ENCODE peak calls at places on chromosomes 11 and 22, in eight cellular contexts. One of them, this sample, is unnamed.

GRCh38 chr11:89922195-89922660 is at the start of gene TRIM49D1:
- DNase-seq in dorsolateral prefrontal cortex: no peak
- DNase-seq in spleen: no peak
- DNase-seq in gastrocnemius medialis: no peak
- DNase-seq in esophagus squamous epithelium: no peak
- DNase-seq in mammary epithelial cell: no peak
- DNase-seq in heart left ventricle: no peak
- DNase-seq in upper lobe of left lung: no peak
- DNase-seq in this sample: no peak

GRCh38 chr11:134312807-134313206 is 19.0 kb upstream of the GLB1L2 start:
- DNase-seq in esophagus squamous epithelium: no peak
- DNase-seq in upper lobe of left lung: no peak
- DNase-seq in gastrocnemius medialis: no peak
- DNase-seq in dorsolateral prefrontal cortex: no peak
- DNase-seq in heart left ventricle: no peak
- DNase-seq in mammary epithelial cell: no peak
- DNase-seq in spleen: no peak
- DNase-seq in this sample: no peak

GRCh38 chr11:92854952-92855351 is 114.5 kb upstream of the MTNR1B start:
- DNase-seq in heart left ventricle: no peak
- DNase-seq in gastrocnemius medialis: no peak
- DNase-seq in spleen: no peak
- DNase-seq in dorsolateral prefrontal cortex: no peak
- DNase-seq in esophagus squamous epithelium: no peak
- DNase-seq in upper lobe of left lung: no peak
- DNase-seq in mammary epithelial cell: no peak
- DNase-seq in this sample: no peak

GRCh38 chr22:31569126-31569525 is 72.8 kb downstream of the SFI1 start:
- DNase-seq in esophagus squamous epithelium: no peak
- DNase-seq in upper lobe of left lung: no peak
- DNase-seq in gastrocnemius medialis: no peak
- DNase-seq in spleen: no peak
- DNase-seq in heart left ventricle: no peak
- DNase-seq in dorsolateral prefrontal cortex: no peak
- DNase-seq in mammary epithelial cell: no peak
- DNase-seq in this sample: no peak

GRCh38 chr11:66003291-66003690 is 988 bp downstream of the BANF1 start:
- DNase-seq in esophagus squamous epithelium: no peak
- DNase-seq in heart left ventricle: no peak
- DNase-seq in spleen: no peak
- DNase-seq in mammary epithelial cell: no peak
- DNase-seq in upper lobe of left lung: no peak
- DNase-seq in gastrocnemius medialis: no peak
- DNase-seq in dorsolateral prefrontal cortex: no peak
- DNase-seq in this sample: no peak

GRCh38 chr11:40716344-40717178 is 742.9 kb downstream of the LRRC4C start:
- DNase-seq in spleen: no peak
- DNase-seq in mammary epithelial cell: no peak
- DNase-seq in esophagus squamous epithelium: no peak
- DNase-seq in upper lobe of left lung: no peak
- DNase-seq in heart left ventricle: no peak
- DNase-seq in gastrocnemius medialis: no peak
- DNase-seq in dorsolateral prefrontal cortex: no peak
- DNase-seq in this sample: no peak

GRCh38 chr22:44797181-44797720 is 44.9 kb downstream of the ARHGAP8 start:
- DNase-seq in heart left ventricle: no peak
- DNase-seq in dorsolateral prefrontal cortex: no peak
- DNase-seq in spleen: no peak
- DNase-seq in mammary epithelial cell: no peak
- DNase-seq in upper lobe of left lung: no peak
- DNase-seq in gastrocnemius medialis: no peak
- DNase-seq in esophagus squamous epithelium: no peak
- DNase-seq in this sample: no peak

GRCh38 chr11:111530091-111530490 is 10.4 kb upstream of the LAYN start:
- DNase-seq in spleen: no peak
- DNase-seq in gastrocnemius medialis: no peak
- DNase-seq in heart left ventricle: no peak
- DNase-seq in dorsolateral prefrontal cortex: no peak
- DNase-seq in upper lobe of left lung: no peak
- DNase-seq in mammary epithelial cell: peak
- DNase-seq in esophagus squamous epithelium: no peak
- DNase-seq in this sample: no peak

GRCh38 chr11:78292109-78292803 is 103.5 kb downstream of the USP35 start:
- DNase-seq in dorsolateral prefrontal cortex: no peak
- DNase-seq in gastrocnemius medialis: no peak
- DNase-seq in spleen: no peak
- DNase-seq in heart left ventricle: no peak
- DNase-seq in mammary epithelial cell: no peak
- DNase-seq in esophagus squamous epithelium: no peak
- DNase-seq in upper lobe of left lung: no peak
- DNase-seq in this sample: no peak

GRCh38 chr11:20070459-20070858 is 89.8 kb downstream of the DBX1 start:
- DNase-seq in heart left ventricle: no peak
- DNase-seq in mammary epithelial cell: no peak
- DNase-seq in gastrocnemius medialis: no peak
- DNase-seq in dorsolateral prefrontal cortex: no peak
- DNase-seq in spleen: no peak
- DNase-seq in esophagus squamous epithelium: no peak
- DNase-seq in upper lobe of left lung: no peak
- DNase-seq in this sample: no peak

GRCh38 chr11:75562048-75562835 is at the start of gene SERPINH1:
- DNase-seq in mammary epithelial cell: peak
- DNase-seq in esophagus squamous epithelium: no peak
- DNase-seq in gastrocnemius medialis: peak
- DNase-seq in upper lobe of left lung: peak
- DNase-seq in heart left ventricle: peak
- DNase-seq in dorsolateral prefrontal cortex: peak
- DNase-seq in spleen: peak
- DNase-seq in this sample: peak

GRCh38 chr22:19737846-19738663 is 14.7 kb downstream of the GP1BB start:
- DNase-seq in dorsolateral prefrontal cortex: no peak
- DNase-seq in heart left ventricle: no peak
- DNase-seq in mammary epithelial cell: no peak
- DNase-seq in esophagus squamous epithelium: no peak
- DNase-seq in upper lobe of left lung: peak
- DNase-seq in gastrocnemius medialis: no peak
- DNase-seq in spleen: no peak
- DNase-seq in this sample: no peak

GRCh38 chr22:40491990-40492631 is 121.7 kb downstream of the SGSM3 start:
- DNase-seq in upper lobe of left lung: no peak
- DNase-seq in esophagus squamous epithelium: no peak
- DNase-seq in heart left ventricle: no peak
- DNase-seq in gastrocnemius medialis: peak
- DNase-seq in dorsolateral prefrontal cortex: no peak
- DNase-seq in spleen: no peak
- DNase-seq in mammary epithelial cell: no peak
- DNase-seq in this sample: no peak
- H3K27ac ChIP-seq in upper lobe of left lung: peak
- H3K27ac ChIP-seq in esophagus squamous epithelium: peak
- H3K27ac ChIP-seq in heart left ventricle: peak
- H3K27ac ChIP-seq in gastrocnemius medialis: peak
- H3K27ac ChIP-seq in dorsolateral prefrontal cortex: peak
- H3K27ac ChIP-seq in spleen: peak
- H3K27ac ChIP-seq in mammary epithelial cell: no peak
- H3K27ac ChIP-seq in this sample: peak

GRCh38 chr11:1128333-1129142 is 29.2 kb upstream of the MUC5AC start:
- DNase-seq in dorsolateral prefrontal cortex: no peak
- DNase-seq in upper lobe of left lung: peak
- DNase-seq in mammary epithelial cell: no peak
- DNase-seq in gastrocnemius medialis: no peak
- DNase-seq in spleen: peak
- DNase-seq in heart left ventricle: peak
- DNase-seq in esophagus squamous epithelium: no peak
- DNase-seq in this sample: no peak
- TF ChIP-seq CTCF in dorsolateral prefrontal cortex: no peak
- TF ChIP-seq CTCF in upper lobe of left lung: no peak
- TF ChIP-seq CTCF in mammary epithelial cell: no peak
- TF ChIP-seq CTCF in gastrocnemius medialis: no peak
- TF ChIP-seq CTCF in spleen: no peak
- TF ChIP-seq CTCF in heart left ventricle: no peak
- TF ChIP-seq CTCF in esophagus squamous epithelium: no peak
- TF ChIP-seq CTCF in this sample: no peak

GRCh38 chr11:31808268-31808667 is 2.9 kb downstream of the PAX6 start:
- DNase-seq in spleen: no peak
- DNase-seq in upper lobe of left lung: no peak
- DNase-seq in dorsolateral prefrontal cortex: no peak
- DNase-seq in gastrocnemius medialis: no peak
- DNase-seq in esophagus squamous epithelium: no peak
- DNase-seq in mammary epithelial cell: no peak
- DNase-seq in heart left ventricle: no peak
- DNase-seq in this sample: no peak

GRCh38 chr11:31810779-31811647 is at the start of gene PAX6:
- DNase-seq in dorsolateral prefrontal cortex: peak
- DNase-seq in esophagus squamous epithelium: no peak
- DNase-seq in spleen: peak
- DNase-seq in gastrocnemius medialis: peak
- DNase-seq in mammary epithelial cell: peak
- DNase-seq in heart left ventricle: no peak
- DNase-seq in upper lobe of left lung: peak
- DNase-seq in this sample: peak

GRCh38 chr11:31809543-31809856 is 1.6 kb downstream of the PAX6 start:
- DNase-seq in upper lobe of left lung: no peak
- DNase-seq in spleen: no peak
- DNase-seq in esophagus squamous epithelium: no peak
- DNase-seq in gastrocnemius medialis: no peak
- DNase-seq in mammary epithelial cell: no peak
- DNase-seq in dorsolateral prefrontal cortex: no peak
- DNase-seq in heart left ventricle: no peak
- DNase-seq in this sample: no peak

GRCh38 chr11:31808721-31809542 is 2.2 kb downstream of the PAX6 start:
- DNase-seq in spleen: no peak
- DNase-seq in dorsolateral prefrontal cortex: no peak
- DNase-seq in gastrocnemius medialis: no peak
- DNase-seq in mammary epithelial cell: no peak
- DNase-seq in upper lobe of left lung: peak
- DNase-seq in heart left ventricle: no peak
- DNase-seq in esophagus squamous epithelium: no peak
- DNase-seq in this sample: no peak

DNA sequence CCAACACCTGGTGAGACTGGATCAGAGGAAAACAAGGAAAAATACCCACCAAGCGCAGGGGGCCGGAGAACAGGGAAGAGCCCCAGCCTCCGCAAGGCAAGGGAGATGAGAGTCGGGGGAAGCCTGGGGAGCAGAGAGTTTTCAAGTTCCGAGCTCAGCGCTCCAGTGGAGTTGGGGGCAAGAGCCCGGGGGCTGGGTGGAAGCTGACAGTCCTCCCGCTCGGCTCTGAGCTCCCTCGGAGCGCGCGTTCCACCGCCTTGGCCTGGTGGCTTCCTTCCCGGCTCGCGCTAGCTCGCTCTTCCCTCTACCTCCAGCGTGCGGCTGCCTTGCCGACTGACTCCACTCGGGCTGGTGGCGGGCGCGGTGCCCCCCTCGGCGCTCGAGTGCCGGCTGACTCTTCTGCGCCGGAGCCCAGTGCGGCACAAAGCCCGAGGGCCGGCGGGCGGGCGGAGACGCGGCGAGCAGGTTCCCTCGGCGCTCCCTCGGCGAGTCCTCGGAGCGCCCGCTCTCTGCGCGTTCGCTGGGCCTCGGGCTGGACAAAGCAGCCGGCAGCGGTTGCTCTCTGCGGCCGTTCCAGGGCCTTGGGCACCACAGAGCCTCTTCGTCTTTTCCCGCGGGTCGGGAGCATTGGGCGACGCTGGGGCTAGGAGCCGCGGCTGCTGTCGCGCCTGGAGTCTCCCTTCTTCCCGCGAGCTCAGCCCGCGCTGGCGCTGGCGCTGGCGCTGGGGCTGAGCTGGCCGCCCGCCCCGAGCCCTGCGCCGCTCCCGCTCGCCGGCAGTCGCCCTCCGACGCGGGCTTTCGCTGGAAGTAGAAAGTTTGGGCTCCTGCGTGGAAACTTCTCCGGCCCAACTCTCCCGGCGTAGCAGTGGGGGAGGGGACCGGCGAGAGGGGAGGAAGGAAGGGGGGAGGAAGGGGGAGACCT is 1.0 kb downstream of the PAX6 start:
- DNase-seq in gastrocnemius medialis: no peak
- DNase-seq in dorsolateral prefrontal cortex: no peak
- DNase-seq in esophagus squamous epithelium: no peak
- DNase-seq in mammary epithelial cell: peak
- DNase-seq in heart left ventricle: no peak
- DNase-seq in upper lobe of left lung: peak
- DNase-seq in spleen: peak
- DNase-seq in this sample: peak
- H3K4me3 ChIP-seq in gastrocnemius medialis: peak
- H3K4me3 ChIP-seq in dorsolateral prefrontal cortex: peak
- H3K4me3 ChIP-seq in esophagus squamous epithelium: peak
- H3K4me3 ChIP-seq in mammary epithelial cell: peak
- H3K4me3 ChIP-seq in heart left ventricle: peak
- H3K4me3 ChIP-seq in upper lobe of left lung: peak
- H3K4me3 ChIP-seq in spleen: peak
- H3K4me3 ChIP-seq in this sample: peak

GRCh38 chr11:46446343-46446751 is 54.8 kb upstream of the CHRM4 start:
- DNase-seq in mammary epithelial cell: no peak
- DNase-seq in dorsolateral prefrontal cortex: no peak
- DNase-seq in spleen: no peak
- DNase-seq in esophagus squamous epithelium: no peak
- DNase-seq in heart left ventricle: no peak
- DNase-seq in upper lobe of left lung: no peak
- DNase-seq in gastrocnemius medialis: no peak
- DNase-seq in this sample: no peak
- H3K27ac ChIP-seq in mammary epithelial cell: no peak
- H3K27ac ChIP-seq in dorsolateral prefrontal cortex: no peak
- H3K27ac ChIP-seq in spleen: no peak
- H3K27ac ChIP-seq in esophagus squamous epithelium: no peak
- H3K27ac ChIP-seq in heart left ventricle: peak
- H3K27ac ChIP-seq in upper lobe of left lung: no peak
- H3K27ac ChIP-seq in gastrocnemius medialis: peak
- H3K27ac ChIP-seq in this sample: no peak